ENCODE peak calls at places on chromosomes 4 and X, in six cellular contexts. One of them, this sample, is unnamed.

GRCh38 chrX:103629295-103630170 is 758 bp downstream of the TCEAL1 start:
- DNase-seq in stromal cell of bone marrow: peak; percentile 51
- DNase-seq in A172: peak; percentile 31
- DNase-seq in germinal center: peak; percentile 2
- DNase-seq in cardiac septum: peak; percentile 82
- DNase-seq in NCI-H2081: peak; percentile 85
- DNase-seq in this sample: peak; percentile 45

GRCh38 chr4:108884596-108884995 is 121.7 kb upstream of the ETNPPL start:
- DNase-seq in stromal cell of bone marrow: no peak
- DNase-seq in A172: no peak
- DNase-seq in germinal center: no peak
- DNase-seq in cardiac septum: no peak
- DNase-seq in NCI-H2081: no peak
- DNase-seq in this sample: no peak

GRCh38 chr4:83618991-83619390 is 83.1 kb downstream of the GPAT3 start:
- DNase-seq in stromal cell of bone marrow: no peak
- DNase-seq in A172: peak; percentile 80
- DNase-seq in germinal center: no peak
- DNase-seq in cardiac septum: no peak
- DNase-seq in NCI-H2081: no peak
- DNase-seq in this sample: no peak

GRCh38 chr4:15318621-15319348 is 109.0 kb upstream of the C1QTNF7 start:
- DNase-seq in stromal cell of bone marrow: no peak
- DNase-seq in A172: no peak
- DNase-seq in germinal center: no peak
- DNase-seq in cardiac septum: no peak
- DNase-seq in NCI-H2081: no peak
- DNase-seq in this sample: no peak

GRCh38 chr4:16779028-16779675 is 119.3 kb downstream of the LDB2 start:
- DNase-seq in stromal cell of bone marrow: peak; percentile 54
- DNase-seq in A172: no peak
- DNase-seq in germinal center: no peak
- DNase-seq in cardiac septum: no peak
- DNase-seq in NCI-H2081: no peak
- DNase-seq in this sample: no peak

GRCh38 chrX:85108165-85108564 is 104.5 kb downstream of the APOOL start:
- DNase-seq in stromal cell of bone marrow: no peak
- DNase-seq in A172: no peak
- DNase-seq in germinal center: no peak
- DNase-seq in cardiac septum: no peak
- DNase-seq in NCI-H2081: no peak
- DNase-seq in this sample: no peak

GRCh38 chr4:104491396-104491821 is 3.3 kb downstream of the CXXC4 start:
- DNase-seq in stromal cell of bone marrow: no peak
- DNase-seq in A172: no peak
- DNase-seq in germinal center: peak; percentile 44
- DNase-seq in cardiac septum: no peak
- DNase-seq in NCI-H2081: peak; percentile 63
- DNase-seq in this sample: peak; percentile 65

GRCh38 chr4:154928640-154929257 is 147.7 kb downstream of the RBM46 start:
- DNase-seq in stromal cell of bone marrow: peak; percentile 47
- DNase-seq in A172: peak; percentile 4
- DNase-seq in germinal center: no peak
- DNase-seq in cardiac septum: no peak
- DNase-seq in NCI-H2081: peak; percentile 10
- DNase-seq in this sample: no peak

GRCh38 chr4:142350886-142351285 is 495.2 kb downstream of the INPP4B start:
- DNase-seq in stromal cell of bone marrow: no peak
- DNase-seq in A172: no peak
- DNase-seq in germinal center: no peak
- DNase-seq in cardiac septum: no peak
- DNase-seq in NCI-H2081: peak; percentile 73
- DNase-seq in this sample: peak; percentile 16

GRCh38 chrX:3748052-3748559 is 34.7 kb upstream of the PRKX start:
- DNase-seq in stromal cell of bone marrow: no peak
- DNase-seq in A172: no peak
- DNase-seq in germinal center: no peak
- DNase-seq in cardiac septum: no peak
- DNase-seq in NCI-H2081: no peak
- DNase-seq in this sample: no peak

GRCh38 chr4:67746797-67747495 is 7.2 kb downstream of the GNRHR start:
- DNase-seq in stromal cell of bone marrow: peak; percentile 27
- DNase-seq in A172: peak; percentile 30
- DNase-seq in germinal center: peak; percentile 11
- DNase-seq in cardiac septum: no peak
- DNase-seq in NCI-H2081: no peak
- DNase-seq in this sample: peak; percentile 25

GRCh38 chrX:69088171-69088938 is 76.9 kb downstream of the PJA1 start:
- DNase-seq in stromal cell of bone marrow: no peak
- DNase-seq in A172: no peak
- DNase-seq in germinal center: no peak
- DNase-seq in cardiac septum: no peak
- DNase-seq in NCI-H2081: no peak
- DNase-seq in this sample: no peak

GRCh38 chrX:140815868-140816267 is 106.3 kb downstream of the LINC00632 start:
- DNase-seq in stromal cell of bone marrow: peak; percentile 5
- DNase-seq in A172: peak; percentile 2
- DNase-seq in germinal center: no peak
- DNase-seq in cardiac septum: no peak
- DNase-seq in NCI-H2081: no peak
- DNase-seq in this sample: no peak

This sample was measured in NCI-H1930.